ENCODE peak calls at places on chromosomes 4 and X, in four cellular contexts. One of them, this sample, is unnamed.

GRCh38 chr4:156228706-156229105 is 275.0 kb upstream of the CTSO start:
- DNase-seq in germinal center: no peak
- DNase-seq in OCI-M1: no peak
- DNase-seq in CD4-positive, alpha-beta memory T cell: no peak
- DNase-seq in this sample: no peak

GRCh38 chrX:78555401-78555980 is 103.6 kb downstream of the RTL3 start:
- DNase-seq in germinal center: no peak
- DNase-seq in OCI-M1: peak
- DNase-seq in CD4-positive, alpha-beta memory T cell: no peak
- DNase-seq in this sample: no peak

GRCh38 chr4:119172223-119172622 is 36.6 kb downstream of the MYOZ2 start:
- DNase-seq in germinal center: no peak
- DNase-seq in OCI-M1: no peak
- DNase-seq in CD4-positive, alpha-beta memory T cell: no peak
- DNase-seq in this sample: no peak

GRCh38 chr4:145709336-145709735 is 29.4 kb downstream of the C4orf51 start:
- DNase-seq in germinal center: no peak
- DNase-seq in OCI-M1: no peak
- DNase-seq in CD4-positive, alpha-beta memory T cell: no peak
- DNase-seq in this sample: no peak

GRCh38 chr4:71266090-71266794 is 72.6 kb upstream of the SLC4A4 start:
- DNase-seq in germinal center: no peak
- DNase-seq in OCI-M1: no peak
- DNase-seq in CD4-positive, alpha-beta memory T cell: no peak
- DNase-seq in this sample: no peak

GRCh38 chrX:39327255-39327654 is 526.0 kb downstream of the MID1IP1 start:
- DNase-seq in germinal center: no peak
- DNase-seq in OCI-M1: no peak
- DNase-seq in CD4-positive, alpha-beta memory T cell: peak
- DNase-seq in this sample: no peak

GRCh38 chr4:56260320-56260719 is 127.0 kb downstream of the AASDH start:
- DNase-seq in germinal center: no peak
- DNase-seq in OCI-M1: no peak
- DNase-seq in CD4-positive, alpha-beta memory T cell: no peak
- DNase-seq in this sample: no peak

GRCh38 chr4:68410643-68411042 is 36.6 kb upstream of the TMPRSS11E start:
- DNase-seq in germinal center: no peak
- DNase-seq in OCI-M1: no peak
- DNase-seq in CD4-positive, alpha-beta memory T cell: no peak
- DNase-seq in this sample: no peak

GRCh38 chr4:85744950-85745349 is 270.0 kb downstream of the ARHGAP24 start:
- DNase-seq in germinal center: no peak
- DNase-seq in OCI-M1: no peak
- DNase-seq in CD4-positive, alpha-beta memory T cell: no peak
- DNase-seq in this sample: no peak

GRCh38 chr4:171203425-171203824 is 609.8 kb upstream of the GALNTL6 start:
- DNase-seq in germinal center: no peak
- DNase-seq in OCI-M1: no peak
- DNase-seq in CD4-positive, alpha-beta memory T cell: no peak
- DNase-seq in this sample: no peak

GRCh38 chr4:53507671-53508286 is 83.5 kb downstream of the LNX1 start:
- DNase-seq in germinal center: no peak
- DNase-seq in OCI-M1: no peak
- DNase-seq in CD4-positive, alpha-beta memory T cell: no peak
- DNase-seq in this sample: peak

GRCh38 chrX:75547783-75548182 is 24.9 kb upstream of the ZDHHC15 start:
- DNase-seq in germinal center: no peak
- DNase-seq in OCI-M1: peak
- DNase-seq in CD4-positive, alpha-beta memory T cell: no peak
- DNase-seq in this sample: peak

GRCh38 chr4:72566573-72566972 is 2.4 kb downstream of the ADAMTS3 start:
- DNase-seq in germinal center: no peak
- DNase-seq in OCI-M1: no peak
- DNase-seq in CD4-positive, alpha-beta memory T cell: no peak
- DNase-seq in this sample: no peak

GRCh38 chrX:152632445-152633097 is 5.1 kb upstream of the GABRQ start:
- DNase-seq in germinal center: no peak
- DNase-seq in OCI-M1: peak
- DNase-seq in CD4-positive, alpha-beta memory T cell: no peak
- DNase-seq in this sample: peak

GRCh38 chrX:97026406-97026805 is 142.7 kb downstream of the RPA4 start:
- DNase-seq in germinal center: no peak
- DNase-seq in OCI-M1: peak
- DNase-seq in CD4-positive, alpha-beta memory T cell: no peak
- DNase-seq in this sample: no peak

GRCh38 chrX:16213970-16214369 is 46.7 kb downstream of the MAGEB17 start:
- DNase-seq in germinal center: no peak
- DNase-seq in OCI-M1: no peak
- DNase-seq in CD4-positive, alpha-beta memory T cell: no peak
- DNase-seq in this sample: no peak

GRCh38 chr4:24880171-24880570 is 32.7 kb downstream of the CCDC149 start:
- DNase-seq in germinal center: no peak
- DNase-seq in OCI-M1: no peak
- DNase-seq in CD4-positive, alpha-beta memory T cell: no peak
- DNase-seq in this sample: no peak

GRCh38 chrX:155313766-155314165 is 20.6 kb downstream of the CLIC2 start:
- DNase-seq in germinal center: no peak
- DNase-seq in OCI-M1: no peak
- DNase-seq in CD4-positive, alpha-beta memory T cell: no peak
- DNase-seq in this sample: no peak

GRCh38 chrX:23365541-23365940 is 30.9 kb downstream of the PTCHD1 start:
- DNase-seq in germinal center: no peak
- DNase-seq in OCI-M1: no peak
- DNase-seq in CD4-positive, alpha-beta memory T cell: no peak
- DNase-seq in this sample: no peak

GRCh38 chrX:39857780-39858179 is 240.0 kb downstream of the BCOR start:
- DNase-seq in germinal center: no peak
- DNase-seq in OCI-M1: no peak
- DNase-seq in CD4-positive, alpha-beta memory T cell: no peak
- DNase-seq in this sample: no peak

GRCh38 chr4:174437324-174437723 is 85.0 kb downstream of the HPGD start:
- DNase-seq in germinal center: no peak
- DNase-seq in OCI-M1: no peak
- DNase-seq in CD4-positive, alpha-beta memory T cell: no peak
- DNase-seq in this sample: no peak

GRCh38 chr4:29970626-29971025 is 749.5 kb upstream of the PCDH7 start:
- DNase-seq in germinal center: no peak
- DNase-seq in OCI-M1: peak
- DNase-seq in CD4-positive, alpha-beta memory T cell: no peak
- DNase-seq in this sample: peak

GRCh38 chr4:156619154-156619934 is 352.3 kb downstream of the PDGFC start:
- DNase-seq in germinal center: no peak
- DNase-seq in OCI-M1: no peak
- DNase-seq in CD4-positive, alpha-beta memory T cell: no peak
- DNase-seq in this sample: no peak

GRCh38 chrX:53678667-53679066 is 7.9 kb downstream of the HUWE1 start:
- DNase-seq in germinal center: no peak
- DNase-seq in OCI-M1: peak
- DNase-seq in CD4-positive, alpha-beta memory T cell: peak
- DNase-seq in this sample: peak

GRCh38 chr4:88257726-88258125 is 26.6 kb downstream of the PPM1K start:
- DNase-seq in germinal center: no peak
- DNase-seq in OCI-M1: no peak
- DNase-seq in CD4-positive, alpha-beta memory T cell: no peak
- DNase-seq in this sample: no peak

GRCh38 chr4:53481586-53481985 is 104.1 kb downstream of the FIP1L1 start:
- DNase-seq in germinal center: no peak
- DNase-seq in OCI-M1: no peak
- DNase-seq in CD4-positive, alpha-beta memory T cell: no peak
- DNase-seq in this sample: no peak